ENCODE peak calls at places on chromosome 9, in eight cellular contexts. A is aorta; M is prostate gland; N is heart left ventricle; D is tibial nerve; K is testis; P is CD8-positive, alpha-beta T cell; I is kidney. O is an unnamed sample.

GRCh38 chr9:120099064-120099463 is 480.9 kb downstream of the CDK5RAP2 start:
- DNase-seq in A (no peak), M (no peak), N (no peak), D (no peak), K (no peak), P (no peak), I (no peak), O (no peak)

GRCh38 chr9:126219717-126220116 is 106.9 kb upstream of the MVB12B start:
- DNase-seq in A (no peak), M (no peak), N (no peak), D (no peak), K (no peak), P (no peak), I (no peak), O (no peak)

GRCh38 chr9:130417602-130418001 is 27.2 kb upstream of the ASS1 start:
- DNase-seq in A (peak; percentile 57), M (no peak), N (no peak), D (no peak), K (no peak), P (no peak), I (no peak), O (no peak)

GRCh38 chr9:120433701-120434100 is 146.3 kb downstream of the CDK5RAP2 start:
- DNase-seq in A (no peak), M (no peak), N (no peak), D (no peak), K (no peak), P (no peak), I (no peak), O (no peak)

GRCh38 chr9:136700959-136701664 is 11.3 kb upstream of the DIPK1B start:
- DNase-seq in A (no peak), M (no peak), N (no peak), D (no peak), K (no peak), P (peak; percentile 87), I (peak; percentile 69), O (no peak)

GRCh38 chr9:38443181-38443580 is 18.9 kb upstream of the IGFBPL1 start:
- DNase-seq in A (no peak), M (no peak), N (no peak), D (no peak), K (no peak), P (no peak), I (no peak), O (no peak)

GRCh38 chr9:6277417-6277816 is 50.8 kb upstream of the TPD52L3 start:
- DNase-seq in A (no peak), M (no peak), N (no peak), D (no peak), K (no peak), P (no peak), I (no peak), O (no peak)

GRCh38 chr9:115220339-115221009 is 102.5 kb upstream of the TNC start:
- DNase-seq in A (no peak), M (no peak), N (no peak), D (no peak), K (no peak), P (no peak), I (no peak), O (no peak)

GRCh38 chr9:79572891-79573696 is 1.3 kb downstream of the TLE4 start:
- DNase-seq in A (peak; percentile 88), M (peak; percentile 29), N (peak; percentile 59), D (no peak), K (peak; percentile 43), P (peak; percentile 65), I (peak; percentile 88), O (peak; percentile 50)

GRCh38 chr9:11356101-11356500 is 743.3 kb upstream of the PTPRD start:
- DNase-seq in A (no peak), M (no peak), N (no peak), D (no peak), K (no peak), P (no peak), I (no peak), O (no peak)

GRCh38 chr9:4164356-4164755 is 135.5 kb downstream of the GLIS3 start:
- DNase-seq in A (no peak), M (no peak), N (no peak), D (no peak), K (no peak), P (no peak), I (no peak), O (no peak)

GRCh38 chr9:123486431-123486830 is 130.4 kb downstream of the CRB2 start:
- DNase-seq in A (no peak), M (no peak), N (no peak), D (no peak), K (no peak), P (no peak), I (no peak), O (no peak)

GRCh38 chr9:2000314-2000713 is 14.8 kb upstream of the SMARCA2 start:
- DNase-seq in A (no peak), M (no peak), N (no peak), D (no peak), K (no peak), P (no peak), I (no peak), O (no peak)

GRCh38 chr9:104232781-104233341 is 138.8 kb downstream of the SMC2 start:
- DNase-seq in A (no peak), M (no peak), N (no peak), D (no peak), K (no peak), P (no peak), I (no peak), O (no peak)

GRCh38 chr9:132488611-132489010 is 78.6 kb downstream of the CFAP77 start:
- DNase-seq in A (no peak), M (no peak), N (no peak), D (no peak), K (no peak), P (no peak), I (no peak), O (no peak)

GRCh38 chr9:112355305-112355953 is 22.0 kb upstream of the PTBP3 start:
- DNase-seq in A (no peak), M (no peak), N (no peak), D (no peak), K (peak; percentile 53), P (no peak), I (no peak), O (peak; percentile 58)

GRCh38 chr9:14423816-14424261 is 109.9 kb upstream of the NFIB start:
- DNase-seq in A (no peak), M (no peak), N (no peak), D (no peak), K (no peak), P (no peak), I (no peak), O (no peak)

GRCh38 chr9:88706193-88707112 is 171.5 kb downstream of the NXNL2 start:
- DNase-seq in A (no peak), M (no peak), N (no peak), D (no peak), K (no peak), P (no peak), I (peak; percentile 90), O (peak; percentile 63)

GRCh38 chr9:129633848-129634247 is 7.9 kb downstream of the NTMT1 start:
- DNase-seq in A (no peak), M (no peak), N (no peak), D (no peak), K (no peak), P (no peak), I (no peak), O (no peak)

GRCh38 chr9:98953877-98954610 is 10.3 kb downstream of the COL15A1 start:
- DNase-seq in A (no peak), M (no peak), N (no peak), D (no peak), K (no peak), P (no peak), I (no peak), O (no peak)

GRCh38 chr9:15149450-15149849 is 157.6 kb downstream of the TTC39B start:
- DNase-seq in A (no peak), M (no peak), N (no peak), D (no peak), K (no peak), P (no peak), I (no peak), O (no peak)

GRCh38 chr9:88998911-88999310 is 7.6 kb downstream of the S1PR3 start:
- DNase-seq in A (peak; percentile 92), M (no peak), N (peak; percentile 65), D (no peak), K (peak; percentile 76), P (no peak), I (peak; percentile 93), O (peak; percentile 92)

DNA sequence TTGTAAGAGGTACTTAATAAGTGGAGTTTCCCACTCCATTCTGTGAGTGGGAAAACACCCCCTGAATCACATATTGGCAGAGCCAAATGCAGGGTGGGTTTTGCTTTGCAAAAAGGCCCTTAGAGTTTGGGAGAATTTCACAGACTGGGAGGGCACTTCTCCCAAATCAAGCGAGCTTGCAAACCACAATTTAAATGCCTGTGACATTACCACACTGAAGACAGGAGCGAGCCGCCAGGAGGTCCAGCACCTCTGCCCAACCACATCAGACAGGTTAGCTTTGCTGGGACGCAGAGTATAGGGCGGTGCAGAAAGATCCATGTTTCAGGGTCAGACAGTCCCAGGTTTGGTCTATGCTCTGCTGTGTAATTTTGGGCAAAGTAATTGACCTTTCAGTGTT is 2.3 kb downstream of the ALAD start:
- DNase-seq in A (no peak), M (no peak), N (no peak), D (no peak), K (no peak), P (no peak), I (no peak), O (no peak)
- H3K4me1 ChIP-seq in A (no peaks in the 10 kb centered on the region), M (no peaks in the 10 kb centered on the region), N (peaks cover 38% of the 10 kb centered on the region), D (no peaks in the 10 kb centered on the region), K (peaks cover 16% of the 10 kb centered on the region), P (peaks cover 16% of the 10 kb centered on the region), I (peaks cover 10% of the 10 kb centered on the region), O (peaks cover 6% of the 10 kb centered on the region)

GRCh38 chr9:133577463-133578112 is 31.6 kb downstream of the FAM163B start:
- DNase-seq in A (no peak), M (no peak), N (no peak), D (no peak), K (no peak), P (no peak), I (no peak), O (peak; percentile 25)
- H3K4me3 ChIP-seq in A (no peak overlapping the region), M (no peak overlapping the region), N (no peak overlapping the region), D (no peak overlapping the region), K (no peak overlapping the region), P (no peak overlapping the region), I (no peak overlapping the region), O (no peak overlapping the region)

GRCh38 chr9:83119873-83120272 is 56.9 kb upstream of the RASEF start:
- DNase-seq in A (no peak), M (no peak), N (no peak), D (no peak), K (no peak), P (no peak), I (no peak), O (no peak)
- H3K4me1 ChIP-seq in A (no peaks in the 10 kb centered on the region), M (no peaks in the 10 kb centered on the region), N (no peaks in the 10 kb centered on the region), D (no peaks in the 10 kb centered on the region), K (no peaks in the 10 kb centered on the region), P (no peaks in the 10 kb centered on the region), I (no peaks in the 10 kb centered on the region), O (no peaks in the 10 kb centered on the region)

DNA sequence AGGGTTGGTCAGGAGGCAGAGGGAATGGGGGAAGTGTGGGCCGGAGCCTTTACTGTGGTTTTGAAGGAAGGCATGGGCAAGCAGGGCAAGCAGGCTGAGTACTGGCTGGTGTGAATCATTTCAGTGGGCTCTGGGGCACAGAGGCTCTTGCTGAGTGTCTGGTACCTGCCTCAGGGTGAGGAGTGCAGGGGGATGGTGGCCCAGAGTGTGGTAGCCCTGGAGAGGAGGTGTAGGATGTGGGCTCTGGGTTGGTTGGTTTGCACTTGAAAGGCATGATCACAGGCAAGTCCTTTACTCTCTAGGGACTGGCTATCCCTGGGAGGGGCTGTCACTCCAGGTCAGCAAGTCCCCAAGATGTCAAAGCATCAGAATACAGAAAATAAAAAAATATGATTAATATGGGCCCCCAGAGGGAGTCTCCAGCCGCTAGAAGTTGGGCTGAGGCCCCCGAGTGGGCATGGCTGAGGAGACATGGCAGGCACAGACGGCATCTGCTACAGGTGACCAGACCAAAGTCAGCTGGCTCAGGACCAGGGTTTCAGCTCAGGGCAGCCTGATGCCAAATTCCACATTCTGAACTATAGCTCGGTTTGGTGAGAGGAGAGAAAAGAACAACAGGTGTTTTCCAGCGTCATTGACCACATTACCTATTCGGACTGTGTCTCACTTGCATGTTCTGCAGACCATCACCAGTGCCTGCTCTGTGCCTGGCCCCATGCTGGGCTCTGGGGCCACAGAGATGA is 9.6 kb upstream of the SUSD3 start:
- DNase-seq in A (no peak), M (no peak), N (no peak), D (no peak), K (no peak), P (no peak), I (peak; percentile 15), O (no peak)
- H3K4me3 ChIP-seq in A (no peak overlapping the region), M (no peak overlapping the region), N (no peak overlapping the region), D (no peak overlapping the region), K (no peak overlapping the region), P (no peak overlapping the region), I (no peak overlapping the region), O (no peak overlapping the region)